ENCODE peak calls at places on chromosomes 16 and 17, in ten cellular contexts. One of them, this sample, is unnamed.
A peak's percentile ranks its signal among the peaks of the same experiment; 100 is the strongest.

GRCh38 chr17:2214047-2214717 is 89.4 kb downstream of the SMG6 start:
- DNase-seq in hypothalamus: peak; percentile 50
- DNase-seq in NCI-H1048: no peak
- DNase-seq in endothelial cell: no peak
- DNase-seq in left ventricle myocardium inferior: peak; percentile 61
- DNase-seq in H7: peak; percentile 49
- DNase-seq in GF-D8: no peak
- DNase-seq in activated CD8-positive, alpha-beta memory T cell treated with anti-CD3 and anti-CD28 coated beads for 1 hour: no peak
- DNase-seq in COR-L47: no peak
- DNase-seq in retina: peak; percentile 59
- DNase-seq in this sample: no peak

GRCh38 chr17:81161536-81161935 is 3.8 kb upstream of the PVALEF start:
- DNase-seq in endothelial cell: no peak
- DNase-seq in activated CD8-positive, alpha-beta memory T cell treated with anti-CD3 and anti-CD28 coated beads for 1 hour: no peak
- DNase-seq in retina: no peak
- DNase-seq in hypothalamus: no peak
- DNase-seq in NCI-H1048: no peak
- DNase-seq in GF-D8: no peak
- DNase-seq in COR-L47: no peak
- DNase-seq in left ventricle myocardium inferior: no peak
- DNase-seq in H7: no peak
- DNase-seq in this sample: no peak

GRCh38 chr17:79018045-79018695 is 5.8 kb upstream of the C1QTNF1 start:
- DNase-seq in COR-L47: no peak
- DNase-seq in NCI-H1048: no peak
- DNase-seq in retina: no peak
- DNase-seq in left ventricle myocardium inferior: no peak
- DNase-seq in H7: no peak
- DNase-seq in GF-D8: no peak
- DNase-seq in endothelial cell: no peak
- DNase-seq in activated CD8-positive, alpha-beta memory T cell treated with anti-CD3 and anti-CD28 coated beads for 1 hour: no peak
- DNase-seq in hypothalamus: no peak
- DNase-seq in this sample: no peak

GRCh38 chr17:58413684-58414083 is 3.6 kb downstream of the RNF43 start:
- DNase-seq in retina: no peak
- DNase-seq in left ventricle myocardium inferior: no peak
- DNase-seq in COR-L47: no peak
- DNase-seq in hypothalamus: no peak
- DNase-seq in NCI-H1048: no peak
- DNase-seq in endothelial cell: no peak
- DNase-seq in activated CD8-positive, alpha-beta memory T cell treated with anti-CD3 and anti-CD28 coated beads for 1 hour: no peak
- DNase-seq in GF-D8: no peak
- DNase-seq in H7: no peak
- DNase-seq in this sample: no peak

GRCh38 chr16:24748242-24748641 is 18.8 kb downstream of the TNRC6A start:
- DNase-seq in H7: no peak
- DNase-seq in NCI-H1048: no peak
- DNase-seq in endothelial cell: no peak
- DNase-seq in GF-D8: peak; percentile 24
- DNase-seq in retina: no peak
- DNase-seq in left ventricle myocardium inferior: no peak
- DNase-seq in activated CD8-positive, alpha-beta memory T cell treated with anti-CD3 and anti-CD28 coated beads for 1 hour: no peak
- DNase-seq in COR-L47: no peak
- DNase-seq in hypothalamus: no peak
- DNase-seq in this sample: no peak

GRCh38 chr16:84080378-84080777 is 36.4 kb downstream of the MBTPS1 start:
- DNase-seq in hypothalamus: no peak
- DNase-seq in H7: no peak
- DNase-seq in activated CD8-positive, alpha-beta memory T cell treated with anti-CD3 and anti-CD28 coated beads for 1 hour: no peak
- DNase-seq in GF-D8: no peak
- DNase-seq in retina: no peak
- DNase-seq in endothelial cell: no peak
- DNase-seq in NCI-H1048: no peak
- DNase-seq in COR-L47: no peak
- DNase-seq in left ventricle myocardium inferior: no peak
- DNase-seq in this sample: no peak

GRCh38 chr16:48269011-48269410 is 21.7 kb upstream of the ABCC11 start:
- DNase-seq in COR-L47: no peak
- DNase-seq in H7: no peak
- DNase-seq in NCI-H1048: no peak
- DNase-seq in activated CD8-positive, alpha-beta memory T cell treated with anti-CD3 and anti-CD28 coated beads for 1 hour: no peak
- DNase-seq in hypothalamus: no peak
- DNase-seq in retina: no peak
- DNase-seq in GF-D8: no peak
- DNase-seq in endothelial cell: no peak
- DNase-seq in left ventricle myocardium inferior: no peak
- DNase-seq in this sample: no peak

GRCh38 chr17:45248132-45248936 is 13.6 kb downstream of the SPATA32 start:
- DNase-seq in GF-D8: peak; percentile 27
- DNase-seq in hypothalamus: no peak
- DNase-seq in H7: peak; percentile 92
- DNase-seq in retina: peak; percentile 64
- DNase-seq in endothelial cell: no peak
- DNase-seq in activated CD8-positive, alpha-beta memory T cell treated with anti-CD3 and anti-CD28 coated beads for 1 hour: peak; percentile 69
- DNase-seq in COR-L47: peak; percentile 27
- DNase-seq in NCI-H1048: no peak
- DNase-seq in left ventricle myocardium inferior: no peak
- DNase-seq in this sample: no peak

GRCh38 chr17:64661981-64662773 is at the start of gene SMURF2:
- DNase-seq in COR-L47: peak; percentile 53
- DNase-seq in hypothalamus: peak; percentile 67
- DNase-seq in NCI-H1048: peak; percentile 22
- DNase-seq in H7: peak; percentile 96
- DNase-seq in activated CD8-positive, alpha-beta memory T cell treated with anti-CD3 and anti-CD28 coated beads for 1 hour: peak; percentile 68
- DNase-seq in retina: peak; percentile 81
- DNase-seq in endothelial cell: peak; percentile 81
- DNase-seq in left ventricle myocardium inferior: peak; percentile 79
- DNase-seq in GF-D8: peak; percentile 48
- DNase-seq in this sample: peak; percentile 63

GRCh38 chr17:63697341-63698286 is 2.3 kb downstream of the LIMD2 start:
- DNase-seq in activated CD8-positive, alpha-beta memory T cell treated with anti-CD3 and anti-CD28 coated beads for 1 hour: peak; percentile 69
- DNase-seq in left ventricle myocardium inferior: peak; percentile 54
- DNase-seq in GF-D8: peak; percentile 38
- DNase-seq in retina: peak; percentile 69
- DNase-seq in hypothalamus: no peak
- DNase-seq in endothelial cell: peak; percentile 56
- DNase-seq in H7: peak; percentile 88
- DNase-seq in NCI-H1048: no peak
- DNase-seq in COR-L47: no peak
- DNase-seq in this sample: no peak

GRCh38 chr17:19646788-19647696 is 1.5 kb upstream of the ALDH3A2 start:
- DNase-seq in H7: no peak
- DNase-seq in retina: no peak
- DNase-seq in left ventricle myocardium inferior: no peak
- DNase-seq in hypothalamus: no peak
- DNase-seq in endothelial cell: no peak
- DNase-seq in COR-L47: no peak
- DNase-seq in NCI-H1048: no peak
- DNase-seq in GF-D8: no peak
- DNase-seq in activated CD8-positive, alpha-beta memory T cell treated with anti-CD3 and anti-CD28 coated beads for 1 hour: no peak
- DNase-seq in this sample: peak; percentile 22

GRCh38 chr17:38342886-38343607 is 709 bp downstream of the GPR179 start:
- DNase-seq in activated CD8-positive, alpha-beta memory T cell treated with anti-CD3 and anti-CD28 coated beads for 1 hour: no peak
- DNase-seq in H7: no peak
- DNase-seq in GF-D8: no peak
- DNase-seq in retina: no peak
- DNase-seq in left ventricle myocardium inferior: no peak
- DNase-seq in NCI-H1048: no peak
- DNase-seq in hypothalamus: no peak
- DNase-seq in endothelial cell: no peak
- DNase-seq in COR-L47: no peak
- DNase-seq in this sample: no peak

GRCh38 chr16:68927016-68927415 is 83.7 kb downstream of the TANGO6 start:
- DNase-seq in NCI-H1048: no peak
- DNase-seq in H7: no peak
- DNase-seq in retina: no peak
- DNase-seq in GF-D8: no peak
- DNase-seq in endothelial cell: no peak
- DNase-seq in left ventricle myocardium inferior: no peak
- DNase-seq in hypothalamus: no peak
- DNase-seq in COR-L47: no peak
- DNase-seq in activated CD8-positive, alpha-beta memory T cell treated with anti-CD3 and anti-CD28 coated beads for 1 hour: no peak
- DNase-seq in this sample: no peak

GRCh38 chr16:962366-962765 is 8.4 kb downstream of the LMF1 start:
- DNase-seq in hypothalamus: no peak
- DNase-seq in activated CD8-positive, alpha-beta memory T cell treated with anti-CD3 and anti-CD28 coated beads for 1 hour: no peak
- DNase-seq in COR-L47: no peak
- DNase-seq in left ventricle myocardium inferior: no peak
- DNase-seq in H7: no peak
- DNase-seq in GF-D8: no peak
- DNase-seq in retina: no peak
- DNase-seq in endothelial cell: no peak
- DNase-seq in NCI-H1048: no peak
- DNase-seq in this sample: no peak